ENCODE peak calls at places on chromosomes 12 and 14, in four cellular contexts. J, I, Z and F are unnamed samples.
A peak's percentile ranks its signal among the peaks of the same experiment; 100 is the strongest.

GRCh38 chr12:96249196-96250118 is 55.3 kb downstream of the ELK3 start:
- DNase-seq in I (no peak), J (no peak), Z (no peak), F (no peak)

GRCh38 chr12:56724660-56724988 is 475 bp downstream of the NACA start:
- DNase-seq in Z (no peak), J (no peak), I (no peak), F (no peak)

GRCh38 chr12:31220633-31221565 is 105.1 kb downstream of the SINHCAF start:
- DNase-seq in Z (no peak), I (no peak), J (no peak), F (no peak)

GRCh38 chr12:53988519-53989226 is 3.7 kb downstream of the HOXC10 start:
- DNase-seq in I (no peak), J (no peak), Z (no peak), F (no peak)

GRCh38 chr12:131675126-131676080 is 35.5 kb upstream of the SFSWAP start:
- DNase-seq in Z (no peak), I (no peak), J (no peak), F (no peak)

GRCh38 chr12:19245656-19246055 is 116.1 kb downstream of the PLEKHA5 start:
- DNase-seq in I (no peak), J (no peak), Z (no peak), F (no peak)

GRCh38 chr12:91975891-91976290 is 169.8 kb downstream of the BTG1 start:
- DNase-seq in Z (no peak), I (no peak), J (no peak), F (no peak)

GRCh38 chr12:106142591-106143261 is 4.0 kb upstream of the NUAK1 start:
- DNase-seq in I (no peak), Z (no peak), J (no peak), F (no peak)

GRCh38 chr14:98809792-98810191 is 462.2 kb downstream of the BCL11B start:
- DNase-seq in I (no peak), Z (no peak), J (no peak), F (no peak)

GRCh38 chr14:64421166-64421565 is 33.0 kb downstream of the MTHFD1 start:
- DNase-seq in Z (no peak), J (no peak), I (no peak), F (no peak)

GRCh38 chr14:23439107-23439835 is 3.8 kb upstream of the MYH7 start:
- DNase-seq in Z (no peak), J (no peak), I (no peak), F (no peak)

GRCh38 chr12:124490584-124491305 is 76.7 kb downstream of the NCOR2 start:
- DNase-seq in I (no peak), J (no peak), Z (peak; percentile 78), F (no peak)

DNA sequence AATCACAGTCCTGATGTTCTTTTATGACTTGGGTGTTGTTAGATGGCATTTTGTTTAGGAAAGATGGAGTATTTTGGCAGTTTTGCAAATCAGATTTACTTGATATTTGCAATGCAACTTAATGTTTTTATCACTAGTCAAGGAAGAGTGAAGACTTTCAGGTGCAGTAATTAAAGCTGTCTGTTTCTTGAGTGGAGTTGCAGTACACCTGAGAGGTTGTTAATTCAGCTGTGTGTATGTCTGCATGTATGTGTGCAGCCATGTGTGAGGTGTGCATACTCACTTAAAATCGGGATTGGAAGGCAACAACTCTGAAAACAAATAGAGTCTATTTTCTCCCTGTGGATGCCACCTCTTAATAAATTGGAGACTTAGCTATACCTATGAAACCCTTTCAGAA is 94.5 kb downstream of the RMST start:
- DNase-seq in I (no peak), Z (no peak), J (no peak), F (no peak)
- TF ChIP-seq ELF4 in I (no peak), Z (no peak), J (no peak), F (no peak)

GRCh38 chr12:24565300-24565699 is 383.6 kb downstream of the BCAT1 start:
- DNase-seq in Z (no peak), I (peak; percentile 24), J (no peak), F (no peak)

GRCh38 chr12:24561882-24562760 is 386.8 kb downstream of the BCAT1 start:
- DNase-seq in I (peak; percentile 80), J (no peak), Z (no peak), F (peak; percentile 61)

GRCh38 chr12:24560867-24561266 is 388.0 kb downstream of the BCAT1 start:
- DNase-seq in J (no peak), I (no peak), Z (no peak), F (no peak)

GRCh38 chr12:24561411-24561871 is 387.5 kb downstream of the BCAT1 start:
- DNase-seq in Z (no peak), I (no peak), J (no peak), F (peak; percentile 28)

GRCh38 chr12:24562761-24563392 is 386.0 kb downstream of the BCAT1 start:
- DNase-seq in Z (peak; percentile 10), J (no peak), I (peak; percentile 45), F (peak; percentile 45)
- TF ChIP-seq ELF4 in Z (no peak), J (no peak), I (no peak), F (no peak)

DNA sequence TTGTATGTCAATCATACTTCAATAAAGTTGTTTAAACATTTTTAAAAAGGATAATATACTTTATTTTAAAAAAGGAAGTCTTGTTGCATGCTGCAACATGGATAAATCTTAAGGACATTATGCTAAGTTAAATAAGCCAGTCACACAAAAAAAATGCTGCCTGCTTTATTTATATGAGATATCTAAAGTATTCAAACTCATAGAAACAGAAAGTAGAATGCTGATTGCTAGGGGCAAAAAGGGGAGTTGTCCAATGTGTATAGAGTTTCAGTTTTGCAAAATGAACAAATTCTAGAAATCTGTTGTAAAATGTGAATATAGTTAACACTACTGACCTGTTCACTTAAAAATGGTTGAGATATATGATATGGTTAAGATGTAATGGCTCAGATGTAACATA is 8.7 kb downstream of the KLRC4 start:
- DNase-seq in J (no peak), Z (no peak), I (no peak), F (no peak)
- TF ChIP-seq ELF4 in J (no peak), Z (no peak), I (no peak), F (no peak)

GRCh38 chr14:49173765-49174373 is 412.3 kb downstream of the RPS29 start:
- DNase-seq in J (peak; percentile 63), Z (peak; percentile 18), I (peak; percentile 76), F (peak; percentile 66)
- TF ChIP-seq ELF4 in J (no peak), Z (no peak), I (no peak), F (no peak)

GRCh38 chr14:48628870-48629269 is 953.5 kb upstream of the MDGA2 start:
- DNase-seq in Z (no peak), I (no peak), J (no peak), F (no peak)
- TF ChIP-seq ELF4 in Z (no peak), I (no peak), J (no peak), F (no peak)

GRCh38 chr14:21467620-21468019 is 9.1 kb downstream of the RAB2B start:
- DNase-seq in I (no peak), J (no peak), Z (no peak), F (no peak)
- TF ChIP-seq ELF4 in I (no peak), J (no peak), Z (no peak), F (no peak)

GRCh38 chr12:16075887-16076286 is 164.8 kb downstream of the DERA start:
- DNase-seq in Z (no peak), I (no peak), J (no peak), F (no peak)
- TF ChIP-seq ELF4 in Z (no peak), I (no peak), J (no peak), F (no peak)